ENCODE peak calls at places on chromosomes 5 and 9, in six cellular contexts. One of them, this sample, is unnamed.

GRCh38 chr5:122846051-122846567 is 696 bp downstream of the SNX24 start:
- DNase-seq in endothelial cell: no peak
- DNase-seq in AG09309: no peak
- DNase-seq in HFF-Myc: no peak
- DNase-seq in progenitor cell of endocrine pancreas: no peak
- DNase-seq in activated CD8-positive, alpha-beta T cell treated with anti-CD3 and anti-CD28 coated beads for 36 hours: no peak
- DNase-seq in this sample: peak

GRCh38 chr9:13035822-13036221 is 243.7 kb downstream of the MPDZ start:
- DNase-seq in endothelial cell: no peak
- DNase-seq in AG09309: no peak
- DNase-seq in HFF-Myc: no peak
- DNase-seq in progenitor cell of endocrine pancreas: no peak
- DNase-seq in activated CD8-positive, alpha-beta T cell treated with anti-CD3 and anti-CD28 coated beads for 36 hours: no peak
- DNase-seq in this sample: no peak

GRCh38 chr5:171724771-171725609 is 60.6 kb upstream of the SMIM23 start:
- DNase-seq in endothelial cell: no peak
- DNase-seq in AG09309: no peak
- DNase-seq in HFF-Myc: peak
- DNase-seq in progenitor cell of endocrine pancreas: no peak
- DNase-seq in activated CD8-positive, alpha-beta T cell treated with anti-CD3 and anti-CD28 coated beads for 36 hours: no peak
- DNase-seq in this sample: no peak

GRCh38 chr9:6307551-6308096 is 20.6 kb upstream of the TPD52L3 start:
- DNase-seq in endothelial cell: no peak
- DNase-seq in AG09309: no peak
- DNase-seq in HFF-Myc: no peak
- DNase-seq in progenitor cell of endocrine pancreas: no peak
- DNase-seq in activated CD8-positive, alpha-beta T cell treated with anti-CD3 and anti-CD28 coated beads for 36 hours: no peak
- DNase-seq in this sample: no peak

GRCh38 chr5:127306647-127307046 is 16.1 kb downstream of the MEGF10 start:
- DNase-seq in endothelial cell: no peak
- DNase-seq in AG09309: no peak
- DNase-seq in HFF-Myc: no peak
- DNase-seq in progenitor cell of endocrine pancreas: no peak
- DNase-seq in activated CD8-positive, alpha-beta T cell treated with anti-CD3 and anti-CD28 coated beads for 36 hours: no peak
- DNase-seq in this sample: no peak

GRCh38 chr9:94786586-94786985 is 60.1 kb downstream of the AOPEP start:
- DNase-seq in endothelial cell: no peak
- DNase-seq in AG09309: no peak
- DNase-seq in HFF-Myc: no peak
- DNase-seq in progenitor cell of endocrine pancreas: no peak
- DNase-seq in activated CD8-positive, alpha-beta T cell treated with anti-CD3 and anti-CD28 coated beads for 36 hours: no peak
- DNase-seq in this sample: no peak

GRCh38 chr5:141668601-141669265 is 13.3 kb downstream of the ARAP3 start:
- DNase-seq in endothelial cell: no peak
- DNase-seq in AG09309: no peak
- DNase-seq in HFF-Myc: no peak
- DNase-seq in progenitor cell of endocrine pancreas: no peak
- DNase-seq in activated CD8-positive, alpha-beta T cell treated with anti-CD3 and anti-CD28 coated beads for 36 hours: no peak
- DNase-seq in this sample: no peak

GRCh38 chr5:157484768-157485167 is 24.8 kb downstream of the NIPAL4 start:
- DNase-seq in endothelial cell: no peak
- DNase-seq in AG09309: peak
- DNase-seq in HFF-Myc: no peak
- DNase-seq in progenitor cell of endocrine pancreas: no peak
- DNase-seq in activated CD8-positive, alpha-beta T cell treated with anti-CD3 and anti-CD28 coated beads for 36 hours: no peak
- DNase-seq in this sample: no peak

GRCh38 chr9:131639771-131640437 is 94.6 kb downstream of the PRRT1B start:
- DNase-seq in endothelial cell: no peak
- DNase-seq in AG09309: no peak
- DNase-seq in HFF-Myc: no peak
- DNase-seq in progenitor cell of endocrine pancreas: no peak
- DNase-seq in activated CD8-positive, alpha-beta T cell treated with anti-CD3 and anti-CD28 coated beads for 36 hours: no peak
- DNase-seq in this sample: no peak

GRCh38 chr5:9207820-9208418 is 338.0 kb downstream of the SEMA5A start:
- DNase-seq in endothelial cell: no peak
- DNase-seq in AG09309: no peak
- DNase-seq in HFF-Myc: no peak
- DNase-seq in progenitor cell of endocrine pancreas: no peak
- DNase-seq in activated CD8-positive, alpha-beta T cell treated with anti-CD3 and anti-CD28 coated beads for 36 hours: no peak
- DNase-seq in this sample: peak

GRCh38 chr9:69674112-69674511 is 1.9 kb upstream of the APBA1 start:
- DNase-seq in endothelial cell: no peak
- DNase-seq in AG09309: no peak
- DNase-seq in HFF-Myc: no peak
- DNase-seq in progenitor cell of endocrine pancreas: no peak
- DNase-seq in activated CD8-positive, alpha-beta T cell treated with anti-CD3 and anti-CD28 coated beads for 36 hours: no peak
- DNase-seq in this sample: no peak

GRCh38 chr9:123616707-123617106 is 260.7 kb downstream of the CRB2 start:
- DNase-seq in endothelial cell: no peak
- DNase-seq in AG09309: no peak
- DNase-seq in HFF-Myc: no peak
- DNase-seq in progenitor cell of endocrine pancreas: no peak
- DNase-seq in activated CD8-positive, alpha-beta T cell treated with anti-CD3 and anti-CD28 coated beads for 36 hours: no peak
- DNase-seq in this sample: no peak

GRCh38 chr5:124986667-124987066 is 240.2 kb upstream of the ZNF608 start:
- DNase-seq in endothelial cell: no peak
- DNase-seq in AG09309: no peak
- DNase-seq in HFF-Myc: no peak
- DNase-seq in progenitor cell of endocrine pancreas: no peak
- DNase-seq in activated CD8-positive, alpha-beta T cell treated with anti-CD3 and anti-CD28 coated beads for 36 hours: no peak
- DNase-seq in this sample: no peak

GRCh38 chr5:93186031-93186682 is 394.9 kb downstream of the NR2F1-AS1 start:
- DNase-seq in endothelial cell: no peak
- DNase-seq in AG09309: peak
- DNase-seq in HFF-Myc: no peak
- DNase-seq in progenitor cell of endocrine pancreas: no peak
- DNase-seq in activated CD8-positive, alpha-beta T cell treated with anti-CD3 and anti-CD28 coated beads for 36 hours: no peak
- DNase-seq in this sample: no peak

GRCh38 chr9:126804198-126804695 is 593 bp upstream of the ZBTB43 start:
- DNase-seq in endothelial cell: no peak
- DNase-seq in AG09309: no peak
- DNase-seq in HFF-Myc: no peak
- DNase-seq in progenitor cell of endocrine pancreas: no peak
- DNase-seq in activated CD8-positive, alpha-beta T cell treated with anti-CD3 and anti-CD28 coated beads for 36 hours: no peak
- DNase-seq in this sample: no peak

GRCh38 chr5:117829646-117830045 is 1158.7 kb downstream of the DTWD2 start:
- DNase-seq in endothelial cell: no peak
- DNase-seq in AG09309: no peak
- DNase-seq in HFF-Myc: no peak
- DNase-seq in progenitor cell of endocrine pancreas: no peak
- DNase-seq in activated CD8-positive, alpha-beta T cell treated with anti-CD3 and anti-CD28 coated beads for 36 hours: no peak
- DNase-seq in this sample: no peak

GRCh38 chr5:534006-534742 is 9.9 kb upstream of the SLC9A3 start:
- DNase-seq in endothelial cell: no peak
- DNase-seq in AG09309: no peak
- DNase-seq in HFF-Myc: no peak
- DNase-seq in progenitor cell of endocrine pancreas: no peak
- DNase-seq in activated CD8-positive, alpha-beta T cell treated with anti-CD3 and anti-CD28 coated beads for 36 hours: no peak
- DNase-seq in this sample: no peak

GRCh38 chr5:111930905-111931461 is 174.0 kb upstream of the NREP start:
- DNase-seq in endothelial cell: no peak
- DNase-seq in AG09309: peak
- DNase-seq in HFF-Myc: peak
- DNase-seq in progenitor cell of endocrine pancreas: no peak
- DNase-seq in activated CD8-positive, alpha-beta T cell treated with anti-CD3 and anti-CD28 coated beads for 36 hours: no peak
- DNase-seq in this sample: no peak

GRCh38 chr9:113990975-113991471 is 87.1 kb downstream of the AMBP start:
- DNase-seq in endothelial cell: no peak
- DNase-seq in AG09309: no peak
- DNase-seq in HFF-Myc: no peak
- DNase-seq in progenitor cell of endocrine pancreas: no peak
- DNase-seq in activated CD8-positive, alpha-beta T cell treated with anti-CD3 and anti-CD28 coated beads for 36 hours: no peak
- DNase-seq in this sample: no peak

GRCh38 chr5:154755361-154756202 is at the start of gene LARP1:
- DNase-seq in endothelial cell: peak
- DNase-seq in AG09309: no peak
- DNase-seq in HFF-Myc: no peak
- DNase-seq in progenitor cell of endocrine pancreas: peak
- DNase-seq in activated CD8-positive, alpha-beta T cell treated with anti-CD3 and anti-CD28 coated beads for 36 hours: peak
- DNase-seq in this sample: peak

GRCh38 chr5:127053049-127053448 is 20.3 kb downstream of the C5orf63 start:
- DNase-seq in endothelial cell: no peak
- DNase-seq in AG09309: no peak
- DNase-seq in HFF-Myc: no peak
- DNase-seq in progenitor cell of endocrine pancreas: no peak
- DNase-seq in activated CD8-positive, alpha-beta T cell treated with anti-CD3 and anti-CD28 coated beads for 36 hours: no peak
- DNase-seq in this sample: no peak

GRCh38 chr9:28779240-28779639 is 1206.0 kb upstream of the C9orf72 start:
- DNase-seq in endothelial cell: no peak
- DNase-seq in AG09309: no peak
- DNase-seq in HFF-Myc: no peak
- DNase-seq in progenitor cell of endocrine pancreas: no peak
- DNase-seq in activated CD8-positive, alpha-beta T cell treated with anti-CD3 and anti-CD28 coated beads for 36 hours: no peak
- DNase-seq in this sample: no peak

GRCh38 chr5:125037020-125037419 is 290.6 kb upstream of the ZNF608 start:
- DNase-seq in endothelial cell: no peak
- DNase-seq in AG09309: no peak
- DNase-seq in HFF-Myc: no peak
- DNase-seq in progenitor cell of endocrine pancreas: no peak
- DNase-seq in activated CD8-positive, alpha-beta T cell treated with anti-CD3 and anti-CD28 coated beads for 36 hours: no peak
- DNase-seq in this sample: peak

GRCh38 chr5:107381189-107381856 is 289.4 kb downstream of the EFNA5 start:
- DNase-seq in endothelial cell: no peak
- DNase-seq in AG09309: no peak
- DNase-seq in HFF-Myc: no peak
- DNase-seq in progenitor cell of endocrine pancreas: no peak
- DNase-seq in activated CD8-positive, alpha-beta T cell treated with anti-CD3 and anti-CD28 coated beads for 36 hours: no peak
- DNase-seq in this sample: no peak

GRCh38 chr5:37899037-37899436 is 59.2 kb upstream of the GDNF start:
- DNase-seq in endothelial cell: no peak
- DNase-seq in AG09309: no peak
- DNase-seq in HFF-Myc: no peak
- DNase-seq in progenitor cell of endocrine pancreas: no peak
- DNase-seq in activated CD8-positive, alpha-beta T cell treated with anti-CD3 and anti-CD28 coated beads for 36 hours: no peak
- DNase-seq in this sample: no peak

GRCh38 chr5:173962436-173962835 is 26.5 kb upstream of the C5orf47 start:
- DNase-seq in endothelial cell: no peak
- DNase-seq in AG09309: no peak
- DNase-seq in HFF-Myc: no peak
- DNase-seq in progenitor cell of endocrine pancreas: no peak
- DNase-seq in activated CD8-positive, alpha-beta T cell treated with anti-CD3 and anti-CD28 coated beads for 36 hours: no peak
- DNase-seq in this sample: no peak

GRCh38 chr5:50646591-50646990 is 19.8 kb upstream of the PARP8 start:
- DNase-seq in endothelial cell: no peak
- DNase-seq in AG09309: no peak
- DNase-seq in HFF-Myc: no peak
- DNase-seq in progenitor cell of endocrine pancreas: no peak
- DNase-seq in activated CD8-positive, alpha-beta T cell treated with anti-CD3 and anti-CD28 coated beads for 36 hours: no peak
- DNase-seq in this sample: no peak
- TF ChIP-seq CTCF in endothelial cell: no peak
- TF ChIP-seq CTCF in AG09309: no peak
- TF ChIP-seq CTCF in HFF-Myc: no peak
- TF ChIP-seq CTCF in progenitor cell of endocrine pancreas: no peak
- TF ChIP-seq CTCF in activated CD8-positive, alpha-beta T cell treated with anti-CD3 and anti-CD28 coated beads for 36 hours: no peak
- TF ChIP-seq CTCF in this sample: no peak

GRCh38 chr9:109317979-109318671 is 2.7 kb downstream of the EPB41L4B start:
- DNase-seq in endothelial cell: peak
- DNase-seq in AG09309: no peak
- DNase-seq in HFF-Myc: no peak
- DNase-seq in progenitor cell of endocrine pancreas: no peak
- DNase-seq in activated CD8-positive, alpha-beta T cell treated with anti-CD3 and anti-CD28 coated beads for 36 hours: no peak
- DNase-seq in this sample: no peak
- TF ChIP-seq CTCF in endothelial cell: no peak
- TF ChIP-seq CTCF in AG09309: no peak
- TF ChIP-seq CTCF in HFF-Myc: no peak
- TF ChIP-seq CTCF in progenitor cell of endocrine pancreas: no peak
- TF ChIP-seq CTCF in activated CD8-positive, alpha-beta T cell treated with anti-CD3 and anti-CD28 coated beads for 36 hours: no peak
- TF ChIP-seq CTCF in this sample: no peak

GRCh38 chr5:80508844-80509243 is 20.9 kb downstream of the FAM151B start:
- DNase-seq in endothelial cell: no peak
- DNase-seq in AG09309: no peak
- DNase-seq in HFF-Myc: no peak
- DNase-seq in progenitor cell of endocrine pancreas: no peak
- DNase-seq in activated CD8-positive, alpha-beta T cell treated with anti-CD3 and anti-CD28 coated beads for 36 hours: no peak
- DNase-seq in this sample: no peak

GRCh38 chr5:80502795-80503194 is 14.9 kb downstream of the FAM151B start:
- DNase-seq in endothelial cell: no peak
- DNase-seq in AG09309: no peak
- DNase-seq in HFF-Myc: no peak
- DNase-seq in progenitor cell of endocrine pancreas: no peak
- DNase-seq in activated CD8-positive, alpha-beta T cell treated with anti-CD3 and anti-CD28 coated beads for 36 hours: no peak
- DNase-seq in this sample: no peak

GRCh38 chr5:80507663-80508062 is 19.8 kb downstream of the FAM151B start:
- DNase-seq in endothelial cell: no peak
- DNase-seq in AG09309: no peak
- DNase-seq in HFF-Myc: no peak
- DNase-seq in progenitor cell of endocrine pancreas: no peak
- DNase-seq in activated CD8-positive, alpha-beta T cell treated with anti-CD3 and anti-CD28 coated beads for 36 hours: no peak
- DNase-seq in this sample: no peak

GRCh38 chr5:80503641-80504040 is 15.7 kb downstream of the FAM151B start:
- DNase-seq in endothelial cell: no peak
- DNase-seq in AG09309: no peak
- DNase-seq in HFF-Myc: no peak
- DNase-seq in progenitor cell of endocrine pancreas: no peak
- DNase-seq in activated CD8-positive, alpha-beta T cell treated with anti-CD3 and anti-CD28 coated beads for 36 hours: no peak
- DNase-seq in this sample: no peak

GRCh38 chr5:80504833-80505232 is 16.9 kb downstream of the FAM151B start:
- DNase-seq in endothelial cell: no peak
- DNase-seq in AG09309: no peak
- DNase-seq in HFF-Myc: no peak
- DNase-seq in progenitor cell of endocrine pancreas: no peak
- DNase-seq in activated CD8-positive, alpha-beta T cell treated with anti-CD3 and anti-CD28 coated beads for 36 hours: no peak
- DNase-seq in this sample: no peak
- TF ChIP-seq CTCF in endothelial cell: no peak
- TF ChIP-seq CTCF in AG09309: no peak
- TF ChIP-seq CTCF in HFF-Myc: no peak
- TF ChIP-seq CTCF in progenitor cell of endocrine pancreas: no peak
- TF ChIP-seq CTCF in activated CD8-positive, alpha-beta T cell treated with anti-CD3 and anti-CD28 coated beads for 36 hours: no peak
- TF ChIP-seq CTCF in this sample: no peak

GRCh38 chr5:138457532-138458275 is 7.6 kb upstream of the EGR1 start:
- DNase-seq in endothelial cell: no peak
- DNase-seq in AG09309: no peak
- DNase-seq in HFF-Myc: no peak
- DNase-seq in progenitor cell of endocrine pancreas: no peak
- DNase-seq in activated CD8-positive, alpha-beta T cell treated with anti-CD3 and anti-CD28 coated beads for 36 hours: no peak
- DNase-seq in this sample: no peak
- TF ChIP-seq CTCF in endothelial cell: no peak
- TF ChIP-seq CTCF in AG09309: no peak
- TF ChIP-seq CTCF in HFF-Myc: no peak
- TF ChIP-seq CTCF in progenitor cell of endocrine pancreas: no peak
- TF ChIP-seq CTCF in activated CD8-positive, alpha-beta T cell treated with anti-CD3 and anti-CD28 coated beads for 36 hours: no peak
- TF ChIP-seq CTCF in this sample: no peak

GRCh38 chr9:129487307-129487657 is 133.6 kb downstream of the C9orf50 start:
- DNase-seq in endothelial cell: no peak
- DNase-seq in AG09309: no peak
- DNase-seq in HFF-Myc: no peak
- DNase-seq in progenitor cell of endocrine pancreas: no peak
- DNase-seq in activated CD8-positive, alpha-beta T cell treated with anti-CD3 and anti-CD28 coated beads for 36 hours: no peak
- DNase-seq in this sample: no peak
- TF ChIP-seq CTCF in endothelial cell: no peak
- TF ChIP-seq CTCF in AG09309: no peak
- TF ChIP-seq CTCF in HFF-Myc: no peak
- TF ChIP-seq CTCF in progenitor cell of endocrine pancreas: no peak
- TF ChIP-seq CTCF in activated CD8-positive, alpha-beta T cell treated with anti-CD3 and anti-CD28 coated beads for 36 hours: no peak
- TF ChIP-seq CTCF in this sample: no peak

GRCh38 chr9:73183917-73184861 is 32.5 kb downstream of the ANXA1 start:
- DNase-seq in endothelial cell: no peak
- DNase-seq in AG09309: peak
- DNase-seq in HFF-Myc: no peak
- DNase-seq in progenitor cell of endocrine pancreas: no peak
- DNase-seq in activated CD8-positive, alpha-beta T cell treated with anti-CD3 and anti-CD28 coated beads for 36 hours: no peak
- DNase-seq in this sample: peak
- TF ChIP-seq CTCF in endothelial cell: peak
- TF ChIP-seq CTCF in AG09309: peak
- TF ChIP-seq CTCF in HFF-Myc: no peak
- TF ChIP-seq CTCF in progenitor cell of endocrine pancreas: peak
- TF ChIP-seq CTCF in activated CD8-positive, alpha-beta T cell treated with anti-CD3 and anti-CD28 coated beads for 36 hours: peak
- TF ChIP-seq CTCF in this sample: peak

GRCh38 chr5:156232251-156232869 is 94.6 kb upstream of the SGCD start:
- DNase-seq in endothelial cell: no peak
- DNase-seq in AG09309: no peak
- DNase-seq in HFF-Myc: no peak
- DNase-seq in progenitor cell of endocrine pancreas: no peak
- DNase-seq in activated CD8-positive, alpha-beta T cell treated with anti-CD3 and anti-CD28 coated beads for 36 hours: no peak
- DNase-seq in this sample: no peak
- TF ChIP-seq CTCF in endothelial cell: no peak
- TF ChIP-seq CTCF in AG09309: no peak
- TF ChIP-seq CTCF in HFF-Myc: no peak
- TF ChIP-seq CTCF in progenitor cell of endocrine pancreas: no peak
- TF ChIP-seq CTCF in activated CD8-positive, alpha-beta T cell treated with anti-CD3 and anti-CD28 coated beads for 36 hours: no peak
- TF ChIP-seq CTCF in this sample: no peak

This sample was measured in GM13977.